ENCODE peak calls at places on chromosomes 12 and 14, in ten cellular contexts. M is cardiac fibroblast, B is thyroid gland, E is stomach, L is fibroblast of pulmonary artery, Y is adipocyte, W is fibroblast of mammary gland, Q is body of pancreas, A is BJ, I is right cardiac atrium. H is an unnamed sample.
A peak's percentile ranks its signal among the peaks of the same experiment; 100 is the strongest.

GRCh38 chr12:107402041-107403022 is 283.3 kb upstream of the PWP1 start:
- DNase-seq in E (peak; percentile 42), I (peak; percentile 61), Y (peak; percentile 74), L (peak; percentile 76), W (peak; percentile 61), M (peak; percentile 58), Q (peak; percentile 40), A (no peak), B (peak; percentile 52), H (no peak)

GRCh38 chr12:119460876-119461275 is 126.3 kb downstream of the CCDC60 start:
- DNase-seq in A (no peak), L (no peak), I (no peak), E (no peak), B (no peak), W (no peak), M (no peak), Y (no peak), Q (no peak), H (no peak)

GRCh38 chr12:53999596-54000104 is 311 bp upstream of the HOXC9 start:
- DNase-seq in I (no peak), Q (no peak), W (peak; percentile 89), L (peak; percentile 24), A (no peak), E (no peak), Y (no peak), M (no peak), B (no peak), H (peak; percentile 69)

GRCh38 chr14:77076118-77076631 is 21.9 kb upstream of the CIPC start:
- DNase-seq in M (peak; percentile 97), Y (peak; percentile 64), I (peak; percentile 92), A (no peak), B (peak; percentile 52), E (peak; percentile 58), L (peak; percentile 98), Q (peak; percentile 49), W (peak; percentile 75), H (no peak)

GRCh38 chr12:127770123-127770522 is 496.8 kb upstream of the TMEM132C start:
- DNase-seq in Y (no peak), M (no peak), B (no peak), A (no peak), L (no peak), Q (no peak), E (no peak), W (no peak), I (no peak), H (no peak)

GRCh38 chr14:64760146-64760755 is 56.0 kb downstream of the PLEKHG3 start:
- DNase-seq in Y (peak; percentile 55), Q (peak; percentile 55), E (peak; percentile 70), A (no peak), L (peak; percentile 54), M (peak; percentile 52), I (peak; percentile 80), W (peak; percentile 45), B (peak; percentile 49), H (no peak)

GRCh38 chr14:103568952-103569351 is 6.2 kb downstream of the COA8 start:
- DNase-seq in A (no peak), I (no peak), L (no peak), M (no peak), Q (no peak), W (no peak), E (no peak), Y (no peak), B (no peak), H (no peak)

GRCh38 chr14:35333797-35334743 is 41.9 kb downstream of the PSMA6 start:
- DNase-seq in W (no peak), Y (no peak), A (no peak), L (no peak), Q (no peak), E (no peak), M (peak; percentile 27), I (no peak), B (no peak), H (no peak)

GRCh38 chr14:68686724-68687123 is 106.1 kb downstream of the ZFP36L1 start:
- DNase-seq in B (no peak), E (no peak), Q (no peak), L (no peak), Y (no peak), I (no peak), W (no peak), M (no peak), A (no peak), H (no peak)

GRCh38 chr14:68684466-68685418 is 108.1 kb downstream of the ZFP36L1 start:
- DNase-seq in B (no peak), A (no peak), Q (no peak), M (no peak), E (no peak), L (no peak), I (no peak), Y (no peak), W (no peak), H (no peak)

GRCh38 chr14:68687746-68688145 is 105.1 kb downstream of the ZFP36L1 start:
- DNase-seq in B (no peak), Y (peak; percentile 85), M (peak; percentile 52), L (peak; percentile 56), I (no peak), A (peak; percentile 90), Q (no peak), W (peak; percentile 90), E (no peak), H (peak; percentile 86)

GRCh38 chr14:68686212-68686478 is 106.7 kb downstream of the ZFP36L1 start:
- DNase-seq in Y (no peak), Q (no peak), M (no peak), I (no peak), W (no peak), A (no peak), B (no peak), L (no peak), E (no peak), H (no peak)

DNA sequence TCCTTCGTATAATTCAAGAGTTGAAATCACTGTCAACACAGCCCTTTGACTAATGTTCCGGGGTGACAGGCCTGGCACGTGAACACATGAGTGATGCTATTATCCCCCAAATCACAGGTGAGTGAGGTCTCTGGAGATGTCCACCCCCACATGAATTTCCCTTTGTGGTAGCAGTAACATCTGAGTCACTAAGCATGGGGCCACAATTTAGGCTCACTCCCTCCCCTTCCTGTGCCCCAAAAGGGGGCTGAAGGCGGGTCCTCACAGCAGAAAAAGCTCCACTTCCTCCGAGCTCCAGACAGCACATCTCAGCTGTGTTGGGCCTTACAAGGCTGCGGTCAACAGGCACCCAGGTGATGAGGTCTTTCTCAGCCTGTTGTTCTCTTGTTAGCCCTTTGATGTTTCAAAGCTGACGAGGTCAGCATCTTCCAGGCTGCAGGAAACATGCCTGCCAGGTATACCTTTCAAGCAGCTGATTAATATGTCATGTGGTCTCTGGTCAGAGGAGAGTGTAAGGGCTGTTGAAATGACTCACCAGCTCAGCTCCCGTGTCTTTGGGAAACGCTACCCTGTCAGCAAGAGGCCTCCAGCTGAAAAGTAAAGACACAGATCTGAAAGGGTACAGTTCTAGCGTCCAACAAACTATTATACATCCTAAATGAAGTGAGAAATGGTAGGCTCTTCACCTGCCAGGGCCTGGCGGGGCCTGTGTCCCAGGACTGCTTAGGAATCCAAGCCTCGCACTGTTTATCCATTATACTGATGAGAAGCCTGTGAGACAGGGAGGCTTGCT is 107.3 kb downstream of the ZFP36L1 start:
- DNase-seq in E (no peak), B (peak; percentile 63), L (peak; percentile 66), Y (peak; percentile 56), A (no peak), Q (peak; percentile 79), W (peak; percentile 82), I (peak; percentile 36), M (peak; percentile 62), H (no peak)
- H3K4me3 ChIP-seq in E (no peak overlapping the region), B (no peak overlapping the region), L (no peak overlapping the region), Y (no peak overlapping the region), A (no peak overlapping the region), Q (no peak overlapping the region), W (no peak overlapping the region), I (no peak overlapping the region), M (no peak overlapping the region), H (no peak overlapping the region)

GRCh38 chr12:96424601-96425000 is 24.4 kb upstream of the CDK17 start:
- DNase-seq in L (no peak), A (no peak), B (no peak), Q (no peak), M (no peak), I (no peak), W (no peak), E (no peak), Y (no peak), H (no peak)
- H3K4me3 ChIP-seq in L (no peak overlapping the region), A (no peak overlapping the region), B (no peak overlapping the region), Q (no peak overlapping the region), M (no peak overlapping the region), I (no peak overlapping the region), W (no peak overlapping the region), E (no peak overlapping the region), Y (no peak overlapping the region), H (no peak overlapping the region)

GRCh38 chr12:4539167-4539870 is 629 bp downstream of the RAD51AP1 start:
- DNase-seq in I (no peak), W (peak; percentile 9), M (no peak), Y (no peak), L (no peak), E (no peak), A (no peak), B (no peak), Q (no peak), H (no peak)

GRCh38 chr12:4535871-4536270 is 2.8 kb upstream of the RAD51AP1 start:
- DNase-seq in L (no peak), B (no peak), W (no peak), A (no peak), E (no peak), I (no peak), Q (no peak), M (no peak), Y (no peak), H (no peak)

GRCh38 chr12:4540633-4541032 is 1.9 kb downstream of the RAD51AP1 start:
- DNase-seq in E (no peak), A (no peak), Y (no peak), W (no peak), M (no peak), I (no peak), Q (no peak), B (no peak), L (no peak), H (no peak)

GRCh38 chr12:4538207-4539160 is at the start of gene RAD51AP1:
- DNase-seq in Q (peak; percentile 93), L (peak; percentile 99), E (peak; percentile 94), M (peak; percentile 99), W (peak; percentile 97), A (peak; percentile 79), I (peak; percentile 97), Y (peak; percentile 98), B (peak; percentile 91), H (peak; percentile 94)

DNA sequence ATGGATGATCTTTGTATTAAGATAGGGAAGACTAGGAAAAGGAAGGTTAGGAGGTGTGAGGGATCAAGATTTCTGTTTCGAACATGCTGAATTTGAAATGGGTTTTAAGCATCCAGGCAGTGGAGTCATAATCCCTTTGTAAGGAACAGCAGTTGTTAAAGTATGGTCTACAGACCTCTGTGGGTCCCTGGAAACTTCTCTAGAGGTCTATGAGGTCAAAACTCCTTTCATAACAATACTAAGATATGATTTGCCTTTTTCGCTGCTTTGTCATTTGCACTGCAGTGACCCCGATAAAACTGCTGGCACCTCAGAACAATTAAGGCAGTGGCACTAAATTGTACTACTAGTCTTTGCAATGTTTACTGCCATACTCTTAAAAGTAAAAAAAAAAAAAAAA is 1.5 kb downstream of the RAD51AP1 start:
- DNase-seq in E (no peak), M (no peak), B (no peak), I (no peak), Q (no peak), Y (no peak), A (no peak), W (no peak), L (no peak), H (no peak)
- H3K4me3 ChIP-seq in E (no peak overlapping the region), M (no peak overlapping the region), B (no peak overlapping the region), I (no peak overlapping the region), Q (no peak overlapping the region), Y (no peak overlapping the region), A (no peak overlapping the region), W (peak overlapping the region; percentile 99), L (no peak overlapping the region), H (no peak overlapping the region)

GRCh38 chr14:21264025-21264801 is 5.0 kb downstream of the HNRNPC start:
- DNase-seq in M (peak; percentile 41), Y (peak; percentile 71), Q (no peak), L (peak; percentile 64), W (peak; percentile 92), B (no peak), E (no peak), I (no peak), A (peak; percentile 42), H (peak; percentile 62)
- H3K4me3 ChIP-seq in M (no peak overlapping the region), Y (peak overlapping the region; percentile 67), Q (no peak overlapping the region), L (peak overlapping the region; percentile 8), W (peak overlapping the region; percentile 26), B (no peak overlapping the region), E (peak overlapping the region; percentile 95), I (no peak overlapping the region), A (no peak overlapping the region), H (peak overlapping the region; percentile 14)